ENCODE peak calls at places on chromosomes 11 and 22, in five cellular contexts. T is Calu3, R is glutamatergic neuron, C is endothelial cell of umbilical vein, W is colonic mucosa. Z is an unnamed sample.

GRCh38 chr22:30763815-30764686 is 69.4 kb downstream of the OSBP2 start:
- DNase-seq in T (peak), R (peak), C (peak), W (peak), Z (peak)

GRCh38 chr11:73752216-73752867 is 8.5 kb downstream of the RAB6A start:
- DNase-seq in T (no peak), R (no peak), C (no peak), W (no peak), Z (no peak)

GRCh38 chr22:27825174-27825573 is 23.6 kb upstream of the MN1 start:
- DNase-seq in T (no peak), R (no peak), C (no peak), W (no peak), Z (no peak)

GRCh38 chr22:25542720-25543402 is 21.6 kb upstream of the GRK3 start:
- DNase-seq in T (no peak), R (no peak), C (no peak), W (no peak), Z (peak)

GRCh38 chr11:118522571-118523072 is 4.7 kb upstream of the TTC36 start:
- DNase-seq in T (peak), R (no peak), C (peak), W (no peak), Z (peak)

GRCh38 chr11:134995746-134996145 is 583.7 kb upstream of the B3GAT1 start:
- DNase-seq in T (no peak), R (no peak), C (no peak), W (no peak), Z (no peak)

GRCh38 chr22:49354516-49355205 is 473.0 kb downstream of the BRD1 start:
- DNase-seq in T (no peak), R (no peak), C (no peak), W (no peak), Z (no peak)

GRCh38 chr11:124900464-124900863 is 2.8 kb upstream of the ROBO4 start:
- DNase-seq in T (no peak), R (no peak), C (peak), W (no peak), Z (no peak)

GRCh38 chr11:31995525-31996123 is 95.2 kb upstream of the RCN1 start:
- DNase-seq in T (no peak), R (no peak), C (peak), W (no peak), Z (no peak)

GRCh38 chr11:26578998-26579635 is 7.1 kb upstream of the MUC15 start:
- DNase-seq in T (no peak), R (no peak), C (no peak), W (no peak), Z (no peak)

GRCh38 chr22:33921576-33922181 is 1.4 kb upstream of the LARGE1 start:
- DNase-seq in T (peak), R (peak), C (no peak), W (peak), Z (peak)

GRCh38 chr11:108512706-108513105 is 14.5 kb upstream of the POGLUT3 start:
- DNase-seq in T (no peak), R (no peak), C (no peak), W (no peak), Z (no peak)

GRCh38 chr22:43862074-43862881 is at the start of gene SULT4A1:
- DNase-seq in T (peak), R (peak), C (no peak), W (no peak), Z (peak)

GRCh38 chr22:40251106-40251505 is 73.4 kb downstream of the TNRC6B start:
- DNase-seq in T (no peak), R (no peak), C (no peak), W (no peak), Z (no peak)

GRCh38 chr22:47548953-47549740 is 786.7 kb downstream of the TBC1D22A start:
- DNase-seq in T (no peak), R (no peak), C (no peak), W (no peak), Z (no peak)

GRCh38 chr11:96943970-96944369 is 554.2 kb downstream of the JRKL start:
- DNase-seq in T (no peak), R (no peak), C (no peak), W (no peak), Z (no peak)

GRCh38 chr11:1839204-1839923 is 583 bp downstream of the TNNI2 start:
- DNase-seq in T (no peak), R (peak), C (no peak), W (no peak), Z (no peak)

GRCh38 chr22:20404881-20405280 is 10.9 kb downstream of the ZNF74 start:
- DNase-seq in T (no peak), R (no peak), C (no peak), W (no peak), Z (no peak)

GRCh38 chr22:30208631-30209603 is 37.6 kb downstream of the LIF start:
- DNase-seq in T (peak), R (no peak), C (peak), W (peak), Z (peak)

GRCh38 chr11:128519353-128519752 is 68.0 kb downstream of the ETS1 start:
- DNase-seq in T (no peak), R (no peak), C (no peak), W (no peak), Z (no peak)

GRCh38 chr11:37946155-37946766 is 1348.2 kb upstream of the RAG2 start:
- DNase-seq in T (peak), R (no peak), C (peak), W (peak), Z (peak)

GRCh38 chr11:126352934-126353801 is 2.3 kb upstream of the ST3GAL4 start:
- DNase-seq in T (no peak), R (no peak), C (peak), W (no peak), Z (no peak)

GRCh38 chr22:35376728-35377472 is 4.0 kb upstream of the HMOX1 start:
- DNase-seq in T (peak), R (peak), C (peak), W (peak), Z (peak)

GRCh38 chr11:81967242-81967641 is 766.4 kb downstream of the FAM181B start:
- DNase-seq in T (no peak), R (no peak), C (no peak), W (no peak), Z (no peak)

GRCh38 chr11:13238879-13239514 is 38.6 kb upstream of the BMAL1 start:
- DNase-seq in T (peak), R (peak), C (peak), W (peak), Z (peak)

GRCh38 chr11:2892215-2893020 is 6.8 kb upstream of the CDKN1C start:
- DNase-seq in T (peak), R (peak), C (peak), W (peak), Z (peak)

GRCh38 chr11:2890466-2891241 is 5.1 kb upstream of the CDKN1C start:
- DNase-seq in T (peak), R (no peak), C (no peak), W (peak), Z (no peak)

GRCh38 chr11:2889399-2890273 is 4.1 kb upstream of the CDKN1C start:
- DNase-seq in T (no peak), R (no peak), C (no peak), W (no peak), Z (no peak)

GRCh38 chr11:2891901-2892214 is 6.3 kb upstream of the CDKN1C start:
- DNase-seq in T (no peak), R (no peak), C (no peak), W (peak), Z (no peak)

DNA sequence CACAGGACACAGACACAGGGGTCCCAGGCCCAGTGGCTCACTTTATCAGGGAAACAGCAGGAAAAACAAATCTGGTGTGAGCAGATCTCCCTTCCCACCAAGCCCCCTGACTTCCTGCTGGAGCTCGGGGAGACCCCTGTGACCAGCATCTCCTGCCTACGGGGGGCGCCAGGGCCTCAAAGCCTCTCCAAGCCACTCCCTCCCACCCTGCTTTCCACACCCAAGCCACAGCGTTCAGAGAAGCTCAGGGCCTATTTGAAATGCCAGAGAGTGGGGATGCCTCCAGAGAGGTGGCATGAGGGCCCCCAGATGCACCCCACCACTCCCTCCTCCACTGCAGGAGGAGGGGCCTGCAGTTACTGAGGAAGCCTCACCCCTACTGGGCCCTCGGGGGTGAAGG is 5.7 kb upstream of the CDKN1C start:
- DNase-seq in T (no peak), R (no peak), C (no peak), W (no peak), Z (peak)
- TF ChIP-seq CTCF in T (no peak), R (no peak), C (no peak), W (no peak), Z (no peak)

DNA sequence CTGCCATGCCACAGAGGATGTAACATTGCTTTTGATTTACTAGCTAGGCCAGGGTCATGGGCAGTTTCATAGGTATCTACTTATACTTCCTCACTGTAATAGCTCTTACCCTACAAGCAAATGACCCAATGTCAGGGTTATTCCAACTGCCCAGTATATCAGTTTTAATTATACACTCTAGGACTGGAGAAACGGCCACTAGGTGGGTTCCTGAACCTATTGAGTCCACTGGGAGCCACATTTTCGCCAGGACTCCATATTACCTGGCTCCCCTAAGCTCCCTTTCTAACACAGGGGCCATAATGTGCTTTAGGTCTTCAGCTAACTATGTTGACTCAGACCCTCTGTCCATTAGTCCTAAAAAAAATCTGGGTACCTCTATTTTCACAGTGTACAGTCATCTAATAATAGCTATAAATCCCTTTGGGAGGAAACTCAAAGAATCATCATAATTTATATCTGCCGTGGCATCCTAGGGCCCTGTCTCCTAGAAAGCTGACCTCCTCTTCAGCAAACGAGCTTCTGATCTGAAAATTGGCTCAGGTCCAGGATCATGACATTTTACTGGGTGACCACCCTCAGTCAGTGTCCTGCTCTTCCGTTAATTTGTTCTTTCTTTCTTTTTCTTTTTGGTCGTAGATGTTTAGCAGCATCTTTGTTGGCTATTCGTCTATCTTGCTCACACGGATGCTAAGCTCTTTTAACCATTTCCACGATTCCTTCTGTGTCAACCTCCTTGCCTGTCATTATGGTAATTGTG is 244.3 kb downstream of the FAM76B start:
- DNase-seq in T (peak), R (no peak), C (no peak), W (no peak), Z (no peak)
- TF ChIP-seq CTCF in T (no peak), R (no peak), C (no peak), W (no peak), Z (no peak)

GRCh38 chr22:41256254-41256897 is 15.6 kb upstream of the CHADL start:
- DNase-seq in T (no peak), R (no peak), C (peak), W (no peak), Z (peak)
- TF ChIP-seq CTCF in T (no peak), R (no peak), C (no peak), W (no peak), Z (no peak)

DNA sequence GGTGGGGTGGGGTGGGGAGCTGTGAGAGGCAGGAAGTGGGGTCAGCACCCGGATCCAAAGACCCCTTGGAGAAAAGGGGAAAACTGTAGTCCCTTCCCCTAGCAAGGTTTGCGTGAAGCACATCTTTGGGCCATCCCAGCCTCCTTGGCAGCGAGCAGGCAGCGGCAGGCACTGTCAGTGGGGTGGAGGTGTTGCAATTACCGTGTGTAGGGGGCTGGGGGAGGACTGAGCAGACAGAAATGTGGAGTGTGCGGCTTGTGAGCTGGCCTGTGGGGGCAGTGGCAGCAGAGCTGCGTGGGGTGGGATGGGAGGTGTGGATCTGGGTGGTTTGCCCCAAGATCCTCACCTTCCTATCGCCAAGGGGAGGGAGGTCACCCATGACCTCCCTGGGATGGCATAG is 16.4 kb downstream of the DAGLA start:
- DNase-seq in T (peak), R (no peak), C (no peak), W (no peak), Z (peak)
- TF ChIP-seq CTCF in T (no peak), R (no peak), C (no peak), W (no peak), Z (no peak)

GRCh38 chr22:38142606-38143005 is 32.1 kb upstream of the BAIAP2L2 start:
- DNase-seq in T (no peak), R (no peak), C (no peak), W (no peak), Z (no peak)

GRCh38 chr22:38141574-38141973 is 31.1 kb upstream of the BAIAP2L2 start:
- DNase-seq in T (no peak), R (no peak), C (no peak), W (no peak), Z (no peak)

GRCh38 chr22:38139901-38140300 is 29.4 kb upstream of the BAIAP2L2 start:
- DNase-seq in T (no peak), R (no peak), C (no peak), W (no peak), Z (no peak)

GRCh38 chr22:38148252-38148651 is 33.4 kb downstream of the PLA2G6 start:
- DNase-seq in T (no peak), R (no peak), C (no peak), W (no peak), Z (no peak)

DNA sequence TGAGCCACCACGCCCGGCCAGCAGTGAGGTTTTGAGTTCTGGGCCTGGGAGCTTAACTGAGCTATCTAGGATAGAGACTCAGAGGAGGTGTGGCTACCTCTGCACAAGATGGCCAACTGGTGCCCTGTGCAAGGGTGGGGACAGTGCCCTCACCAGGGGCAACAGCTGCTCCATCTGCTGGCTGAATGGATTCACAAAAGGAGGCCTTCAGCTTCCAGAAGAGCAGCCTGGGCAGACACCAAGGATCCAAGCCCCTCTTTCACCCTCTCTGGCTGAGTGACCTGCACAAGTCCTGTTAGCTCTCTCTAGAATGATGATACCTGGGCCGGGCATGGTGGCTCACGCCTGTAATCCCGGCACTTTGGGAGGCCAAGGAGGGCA is 33.5 kb upstream of the BAIAP2L2 start:
- DNase-seq in T (no peak), R (no peak), C (no peak), W (no peak), Z (no peak)
- TF ChIP-seq CTCF in T (no peak), R (no peak), C (no peak), W (no peak), Z (no peak)

GRCh38 chr11:47553417-47553746 is 450 bp upstream of the CELF1 start:
- DNase-seq in T (no peak), R (no peak), C (no peak), W (no peak), Z (no peak)
- TF ChIP-seq CTCF in T (no peak), R (peak), C (peak), W (no peak), Z (no peak)